ENCODE peak calls at places on chromosomes 11 and 22, in eight cellular contexts. Y is K562, D is GM23338, H is A549, O is SK-N-SH, M is HepG2, I is HCT116, V is GM12878. X is an unnamed sample. For H3K4me1, the result is how much of the 10 kb centered on the place peaks cover.

GRCh38 chr11:96105197-96105895 is 181.4 kb upstream of the MTMR2 start:
- DNase-seq in Y (no peak), D (no peak), H (no peak), O (no peak), M (peak), I (no peak), V (no peak), X (no peak)

GRCh38 chr11:64715756-64716470 is 7.1 kb downstream of the NRXN2 start:
- DNase-seq in Y (no peak), D (no peak), H (no peak), O (no peak), M (no peak), I (no peak), V (no peak), X (no peak)

GRCh38 chr22:35544189-35544588 is 3.6 kb downstream of the RASD2 start:
- DNase-seq in Y (no peak), D (no peak), H (no peak), O (no peak), M (no peak), I (no peak), V (no peak), X (no peak)

GRCh38 chr11:45104790-45105084 is 41.7 kb upstream of the PRDM11 start:
- DNase-seq in Y (no peak), D (no peak), H (no peak), O (no peak), M (no peak), I (no peak), V (no peak), X (no peak)

GRCh38 chr11:30254307-30255298 is 23.8 kb downstream of the FSHB start:
- DNase-seq in Y (no peak), D (no peak), H (no peak), O (no peak), M (no peak), I (no peak), V (no peak), X (no peak)

GRCh38 chr11:33691051-33691864 is 9.4 kb downstream of the C11orf91 start:
- DNase-seq in Y (no peak), D (no peak), H (peak), O (no peak), M (peak), I (peak), V (no peak), X (no peak)

GRCh38 chr22:37328017-37328416 is 45.7 kb downstream of the CYTH4 start:
- DNase-seq in Y (no peak), D (no peak), H (no peak), O (no peak), M (no peak), I (peak), V (no peak), X (no peak)

GRCh38 chr11:105670811-105671210 is 60.9 kb downstream of the GRIA4 start:
- DNase-seq in Y (no peak), D (no peak), H (no peak), O (no peak), M (no peak), I (peak), V (no peak), X (no peak)

GRCh38 chr11:2271077-2271326 is 614 bp upstream of the ASCL2 start:
- DNase-seq in Y (no peak), D (peak), H (no peak), O (no peak), M (no peak), I (no peak), V (no peak), X (no peak)

GRCh38 chr11:64089027-64089360 is 53.3 kb downstream of the FLRT1 start:
- DNase-seq in Y (no peak), D (no peak), H (no peak), O (no peak), M (no peak), I (no peak), V (no peak), X (no peak)

GRCh38 chr11:123531325-123531724 is 101.3 kb downstream of the GRAMD1B start:
- DNase-seq in Y (no peak), D (no peak), H (no peak), O (no peak), M (no peak), I (no peak), V (no peak), X (no peak)

GRCh38 chr22:48888466-48889208 is 939.0 kb downstream of the BRD1 start:
- DNase-seq in Y (no peak), D (no peak), H (no peak), O (no peak), M (no peak), I (no peak), V (no peak), X (no peak)

GRCh38 chr11:115129771-115130306 is 374.4 kb downstream of the CADM1 start:
- DNase-seq in Y (no peak), D (no peak), H (no peak), O (peak), M (no peak), I (no peak), V (no peak), X (no peak)

GRCh38 chr22:50304528-50305392 is 2.7 kb downstream of the PLXNB2 start:
- DNase-seq in Y (peak), D (no peak), H (no peak), O (no peak), M (no peak), I (no peak), V (no peak), X (no peak)

GRCh38 chr11:109619498-109619897 is 197.5 kb downstream of the C11orf87 start:
- DNase-seq in Y (no peak), D (no peak), H (no peak), O (no peak), M (no peak), I (no peak), V (no peak), X (no peak)

GRCh38 chr22:21568207-21569075 is 927 bp downstream of the UBE2L3 start:
- DNase-seq in Y (peak), D (peak), H (no peak), O (peak), M (peak), I (no peak), V (no peak), X (no peak)

GRCh38 chr22:29157759-29158535 is 47.7 kb upstream of the EMID1 start:
- DNase-seq in Y (peak), D (peak), H (no peak), O (no peak), M (peak), I (peak), V (no peak), X (no peak)

GRCh38 chr11:9330387-9331384 is 16.3 kb upstream of the TMEM41B start:
- DNase-seq in Y (no peak), D (no peak), H (no peak), O (no peak), M (no peak), I (no peak), V (no peak), X (no peak)

GRCh38 chr11:102623128-102623527 is 2.0 kb downstream of the MMP20 start:
- DNase-seq in Y (no peak), D (no peak), H (no peak), O (no peak), M (no peak), I (no peak), V (no peak), X (no peak)
- H3K4me1 ChIP-seq in Y (under half), D (under half), H (under half), O (under half), M (half or more), I (under half), V (under half), X (under half)

DNA sequence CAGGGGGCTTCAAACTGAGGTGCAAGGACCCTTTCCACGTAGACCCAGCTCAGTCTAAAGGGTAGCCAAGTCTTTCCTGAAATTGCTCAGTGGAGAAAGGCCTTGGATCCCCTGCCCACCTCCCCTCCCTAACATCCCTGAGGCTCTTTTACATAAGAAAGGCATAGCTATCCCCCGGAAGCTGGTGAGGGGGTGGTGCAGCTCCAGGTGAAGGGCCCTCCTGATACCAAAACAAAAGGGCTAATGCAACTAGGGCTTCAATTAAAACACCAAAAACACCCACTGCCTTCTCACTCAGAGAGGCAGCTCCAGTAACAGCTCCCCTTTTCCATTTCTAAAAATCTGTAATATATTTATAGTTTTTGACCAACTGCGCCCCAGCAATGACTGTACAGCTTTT is 5.8 kb downstream of the SHANK2 start:
- DNase-seq in Y (no peak), D (peak), H (no peak), O (peak), M (no peak), I (no peak), V (no peak), X (no peak)
- TF ChIP-seq REST in Y (no peak), D (no peak), H (no peak), O (no peak), M (no peak), I (no peak), V (no peak), X (no peak)

GRCh38 chr22:40383905-40384304 is 13.5 kb downstream of the SGSM3 start:
- DNase-seq in Y (peak), D (no peak), H (no peak), O (no peak), M (no peak), I (no peak), V (no peak), X (no peak)
- H3K4me1 ChIP-seq in Y (under half), D (under half), H (under half), O (under half), M (under half), I (under half), V (under half), X (under half)

GRCh38 chr11:131137046-131137445 is 220.8 kb upstream of the SNX19 start:
- DNase-seq in Y (no peak), D (no peak), H (no peak), O (no peak), M (no peak), I (no peak), V (no peak), X (no peak)
- TF ChIP-seq REST in Y (no peak), D (no peak), H (no peak), O (no peak), M (no peak), I (no peak), V (no peak), X (no peak)

DNA sequence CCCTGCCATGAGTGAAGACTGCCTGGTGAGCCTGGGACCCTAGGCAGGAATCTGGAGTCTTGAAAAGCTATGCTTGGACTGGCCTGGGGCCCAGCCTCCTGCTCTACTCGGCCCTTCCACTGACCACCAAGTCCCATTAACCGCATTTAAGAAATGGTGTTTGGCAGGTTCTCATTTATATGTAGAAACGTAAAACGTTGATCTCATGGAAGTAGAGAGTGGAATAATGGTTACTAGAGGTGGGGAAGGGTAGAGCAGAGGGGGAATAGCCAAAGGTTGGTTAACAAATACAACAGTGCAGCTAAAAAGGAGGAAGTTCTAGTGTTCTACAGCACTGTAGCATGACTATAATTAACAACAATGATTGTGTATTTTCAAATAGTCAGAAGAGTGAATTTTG is 72.9 kb upstream of the EED start:
- DNase-seq in Y (no peak), D (no peak), H (no peak), O (no peak), M (no peak), I (no peak), V (no peak), X (no peak)
- H3K4me1 ChIP-seq in Y (under half), D (under half), H (under half), O (under half), M (under half), I (under half), V (under half), X (under half)

DNA sequence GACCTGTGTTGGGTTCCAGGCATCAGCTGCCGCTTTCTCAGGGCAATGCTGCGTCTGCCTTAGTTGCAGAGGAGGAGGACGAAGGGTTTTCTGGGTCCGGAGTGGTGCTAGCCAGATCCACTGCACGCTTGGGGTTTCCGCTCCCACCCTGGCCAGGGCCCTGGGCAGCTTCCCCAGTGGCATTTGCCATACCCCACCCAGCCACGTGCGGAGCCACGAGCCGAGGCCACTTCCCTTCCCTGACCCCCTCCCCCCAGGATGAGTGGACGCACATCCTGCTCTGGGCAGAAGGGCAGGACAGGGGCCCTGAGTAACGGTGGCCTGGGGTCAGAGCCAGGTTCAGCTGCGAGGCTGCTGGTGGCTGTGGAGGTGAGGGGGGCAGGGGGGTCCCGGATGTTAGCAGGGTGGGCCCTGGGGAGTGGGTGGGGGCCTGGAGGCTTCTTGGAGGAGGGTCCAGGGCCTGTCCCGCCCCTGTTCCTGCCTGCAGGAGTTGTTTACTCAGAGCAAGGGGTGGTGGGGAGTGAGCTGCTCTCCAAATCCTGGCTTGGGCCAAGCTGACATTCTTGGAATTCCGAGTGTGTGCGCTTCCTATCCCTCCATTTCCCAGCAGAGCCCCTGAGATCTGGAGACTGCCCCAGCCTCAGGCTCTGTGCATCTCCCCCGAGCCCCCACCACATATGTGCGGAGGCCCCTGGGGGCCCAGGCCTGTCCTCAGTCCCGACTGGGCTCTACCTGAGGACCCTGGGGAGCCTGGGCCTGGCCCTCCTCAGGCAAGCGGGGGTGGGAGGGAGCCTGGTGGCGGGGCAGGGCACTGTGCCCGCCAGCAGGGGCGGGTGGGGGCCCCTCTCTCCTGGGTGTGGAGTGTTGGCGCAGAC is 1.4 kb downstream of the TSPAN4 start:
- DNase-seq in Y (peak), D (peak), H (peak), O (no peak), M (peak), I (no peak), V (no peak), X (no peak)
- TF ChIP-seq REST in Y (no peak), D (no peak), H (peak), O (peak), M (no peak), I (no peak), V (no peak), X (no peak)

X was measured in Panc1.